ENCODE peak calls at places on chromosomes 2 and 18, in eight cellular contexts. A is activated gamma-delta T cell treated with Interleukin-2 at 50 U/mL for 16 hours; H is ELF-1; P is astrocyte of the hippocampus; S is activated naive CD4-positive, alpha-beta T cell treated with anti-CD3 and anti-CD28 coated beads, Interleukin-2, amount 10 ng/mL, durations not matched to agents 7 days and 5 days; M is frontal cortex; V is LoVo; Q is RCC 7860. B is an unnamed sample.

GRCh38 chr2:95071856-95072255 is 46.3 kb downstream of the MAL start:
- DNase-seq in A (no peak), H (no peak), S (no peak), Q (no peak), P (no peak), M (no peak), V (no peak), B (no peak)

GRCh38 chr2:181680937-181681811 is 857 bp upstream of the NEUROD1 start:
- DNase-seq in H (no peak), S (no peak), Q (no peak), A (no peak), P (no peak), V (no peak), M (no peak), B (no peak)

GRCh38 chr2:121282800-121283382 is 2.1 kb downstream of the TFCP2L1 start:
- DNase-seq in A (no peak), H (no peak), P (no peak), V (no peak), S (no peak), Q (no peak), M (no peak), B (no peak)

GRCh38 chr18:10912790-10913560 is 236.4 kb downstream of the PIEZO2 start:
- DNase-seq in A (no peak), Q (peak; percentile 61), M (no peak), H (no peak), P (peak; percentile 93), S (no peak), V (no peak), B (peak; percentile 75)

GRCh38 chr2:11710210-11710609 is 36.2 kb upstream of the LPIN1 start:
- DNase-seq in S (no peak), M (peak; percentile 48), V (no peak), H (no peak), P (peak; percentile 93), Q (peak; percentile 51), A (no peak), B (peak; percentile 56)

GRCh38 chr2:237487496-237487895 is 445 bp downstream of the MLPH start:
- DNase-seq in V (no peak), M (no peak), Q (no peak), P (peak; percentile 44), H (no peak), S (no peak), A (no peak), B (no peak)

GRCh38 chr2:82344670-82345069 is 2040.1 kb upstream of the LRRTM1 start:
- DNase-seq in Q (no peak), H (peak; percentile 9), A (no peak), M (no peak), S (no peak), V (no peak), P (no peak), B (no peak)

GRCh38 chr2:154452906-154453493 is 245.5 kb upstream of the KCNJ3 start:
- DNase-seq in M (no peak), A (no peak), P (peak; percentile 18), H (no peak), S (no peak), V (peak; percentile 5), Q (no peak), B (peak; percentile 43)

GRCh38 chr2:101616411-101616810 is 81.1 kb upstream of the MAP4K4 start:
- DNase-seq in S (no peak), V (no peak), P (peak; percentile 13), M (no peak), Q (no peak), A (no peak), H (no peak), B (no peak)

GRCh38 chr2:238585836-238586821 is 159.4 kb downstream of the ASB1 start:
- DNase-seq in Q (no peak), A (no peak), P (peak; percentile 79), S (no peak), V (no peak), M (peak; percentile 45), H (no peak), B (no peak)

GRCh38 chr2:33408109-33408508 is 68.3 kb upstream of the RASGRP3 start:
- DNase-seq in V (no peak), A (no peak), P (no peak), Q (no peak), S (no peak), H (no peak), M (no peak), B (no peak)

GRCh38 chr2:219296631-219297391 is 12.4 kb downstream of the PTPRN start:
- DNase-seq in M (no peak), P (no peak), V (no peak), A (no peak), S (peak; percentile 38), Q (no peak), H (no peak), B (no peak)

GRCh38 chr2:35846-36245 is 10.5 kb downstream of the FAM110C start:
- DNase-seq in V (peak; percentile 74), P (no peak), S (no peak), H (peak; percentile 5), M (no peak), Q (no peak), A (no peak), B (no peak)

GRCh38 chr2:165328272-165328671 is 89.1 kb downstream of the SCN2A start:
- DNase-seq in V (no peak), Q (no peak), H (no peak), A (no peak), S (peak; percentile 51), P (no peak), M (no peak), B (no peak)

GRCh38 chr2:85908506-85908905 is 19.7 kb upstream of the ST3GAL5 start:
- DNase-seq in A (no peak), P (no peak), Q (no peak), S (no peak), V (no peak), M (no peak), H (no peak), B (no peak)

GRCh38 chr2:102971661-102972060 is 209.8 kb downstream of the TMEM182 start:
- DNase-seq in P (peak; percentile 69), S (no peak), H (no peak), V (no peak), Q (no peak), M (no peak), A (no peak), B (no peak)

GRCh38 chr2:240340361-240340761 is 95.1 kb upstream of the GPC1 start:
- DNase-seq in Q (no peak), P (no peak), M (no peak), H (no peak), S (no peak), A (no peak), V (no peak), B (no peak)

GRCh38 chr2:128646091-128646490 is 327.4 kb upstream of the HS6ST1 start:
- DNase-seq in M (no peak), P (no peak), Q (no peak), V (no peak), H (no peak), A (no peak), S (no peak), B (no peak)

GRCh38 chr18:32093106-32093511 is 1.4 kb downstream of the RNF138 start:
- DNase-seq in M (peak; percentile 55), Q (no peak), A (peak; percentile 24), V (peak; percentile 32), H (peak; percentile 85), S (peak; percentile 57), P (peak; percentile 78), B (peak; percentile 18)

GRCh38 chr18:23824235-23824634 is 135.0 kb downstream of the LAMA3 start:
- DNase-seq in P (peak; percentile 10), Q (peak; percentile 13), V (no peak), A (no peak), S (no peak), H (no peak), M (no peak), B (no peak)

GRCh38 chr2:130310881-130311280 is 31.8 kb upstream of the IMP4 start:
- DNase-seq in A (no peak), Q (no peak), S (no peak), P (no peak), H (no peak), M (no peak), V (no peak), B (no peak)

GRCh38 chr2:17649026-17649425 is 104.6 kb downstream of the SMC6 start:
- DNase-seq in A (no peak), Q (no peak), P (no peak), S (no peak), M (no peak), V (no peak), H (no peak), B (no peak)

GRCh38 chr2:217045725-217046475 is 186.0 kb upstream of the TNP1 start:
- DNase-seq in Q (no peak), A (no peak), M (no peak), H (no peak), V (no peak), P (peak; percentile 44), S (no peak), B (peak; percentile 30)

GRCh38 chr2:164761737-164762460 is 79.7 kb downstream of the COBLL1 start:
- DNase-seq in A (no peak), S (no peak), Q (peak; percentile 19), P (no peak), H (no peak), M (no peak), V (no peak), B (no peak)

GRCh38 chr2:189836644-189837043 is 52.4 kb downstream of the PMS1 start:
- DNase-seq in V (peak; percentile 16), H (no peak), P (peak; percentile 31), M (no peak), S (no peak), A (no peak), Q (no peak), B (peak; percentile 30)

GRCh38 chr2:138827426-138828054 is 47.4 kb upstream of the NXPH2 start:
- DNase-seq in V (peak; percentile 72), H (no peak), M (peak; percentile 13), Q (peak; percentile 59), A (no peak), S (peak; percentile 22), P (peak; percentile 72), B (peak; percentile 73)

GRCh38 chr18:48663931-48664847 is 125.4 kb downstream of the CTIF start:
- DNase-seq in M (peak; percentile 81), A (peak; percentile 40), S (peak; percentile 64), Q (no peak), V (peak; percentile 22), H (peak; percentile 87), P (peak; percentile 78), B (peak; percentile 47)

GRCh38 chr2:1992280-1992679 is 248.0 kb upstream of the PXDN start:
- DNase-seq in V (no peak), H (no peak), A (no peak), M (no peak), Q (no peak), P (no peak), S (no peak), B (no peak)